ENCODE peak calls at places on chromosomes 1 and 21, in eight cellular contexts. A, X, Q, Z, E, I, V and Y are unnamed samples.

GRCh38 chr21:42068592-42068991 is 2.5 kb upstream of the UMODL1 start:
- DNase-seq in Z (no peak), X (no peak), E (no peak), Q (no peak), I (no peak), V (no peak), A (no peak), Y (no peak)

GRCh38 chr1:188476606-188477005 is 1647.9 kb downstream of the PLA2G4A start:
- DNase-seq in E (no peak), I (no peak), X (peak), V (no peak), A (no peak), Z (no peak), Q (peak), Y (no peak)

GRCh38 chr1:9723926-9724325 is 72.4 kb downstream of the PIK3CD start:
- DNase-seq in A (no peak), E (no peak), Q (no peak), V (no peak), Z (no peak), X (no peak), I (no peak), Y (no peak)

GRCh38 chr1:152884966-152885624 is 7.0 kb downstream of the SMCP start:
- DNase-seq in I (no peak), Q (peak), V (no peak), A (no peak), E (no peak), X (no peak), Z (no peak), Y (peak)

GRCh38 chr1:153791856-153792253 is 16.6 kb downstream of the SLC27A3 start:
- DNase-seq in I (no peak), Q (peak), A (no peak), X (peak), E (no peak), V (no peak), Z (no peak), Y (no peak)

GRCh38 chr1:111251570-111251969 is 24.1 kb downstream of the CHI3L2 start:
- DNase-seq in A (no peak), V (no peak), Z (no peak), I (no peak), Q (no peak), E (no peak), X (no peak), Y (no peak)

GRCh38 chr1:61851849-61852692 is 109.8 kb downstream of the PATJ start:
- DNase-seq in V (peak), Z (no peak), Q (peak), E (peak), X (peak), A (no peak), I (no peak), Y (no peak)

GRCh38 chr1:184827600-184828368 is 73.1 kb upstream of the EDEM3 start:
- DNase-seq in V (no peak), Z (no peak), E (no peak), X (peak), Q (peak), A (no peak), I (no peak), Y (no peak)

GRCh38 chr1:21511579-21512522 is 2.6 kb downstream of the ALPL start:
- DNase-seq in E (peak), V (no peak), I (no peak), Z (no peak), X (peak), A (no peak), Q (peak), Y (peak)

GRCh38 chr1:54144366-54144765 is 8.4 kb downstream of the CDCP2 start:
- DNase-seq in A (no peak), Q (no peak), I (no peak), V (no peak), E (no peak), X (no peak), Z (no peak), Y (no peak)

GRCh38 chr1:223338811-223339746 is 24.9 kb downstream of the SUSD4 start:
- DNase-seq in V (no peak), Q (peak), A (no peak), Z (no peak), X (peak), E (no peak), I (no peak), Y (no peak)

GRCh38 chr21:38796426-38796825 is 9.3 kb upstream of the ETS2 start:
- DNase-seq in E (no peak), Q (peak), Z (no peak), I (no peak), V (no peak), A (no peak), X (peak), Y (no peak)

GRCh38 chr1:203580733-203581132 is 45.9 kb upstream of the ATP2B4 start:
- DNase-seq in V (no peak), Q (no peak), Z (no peak), X (no peak), I (no peak), A (no peak), E (no peak), Y (no peak)

GRCh38 chr1:192066202-192066601 is 92.1 kb upstream of the RGS18 start:
- DNase-seq in Z (no peak), E (no peak), I (no peak), Q (no peak), X (peak), V (no peak), A (no peak), Y (no peak)

GRCh38 chr21:40134731-40135492 is 267.7 kb downstream of the PCP4 start:
- DNase-seq in I (no peak), A (no peak), E (no peak), V (no peak), X (no peak), Q (no peak), Z (no peak), Y (no peak)

GRCh38 chr1:155241069-155241679 is 14.1 kb downstream of the ENTREP3 start:
- DNase-seq in I (peak), Q (peak), X (peak), E (no peak), V (peak), Z (peak), A (no peak), Y (peak)

GRCh38 chr1:25621876-25622275 is 5.3 kb downstream of the MAN1C1 start:
- DNase-seq in Q (no peak), V (no peak), A (no peak), E (no peak), X (no peak), Z (no peak), I (no peak), Y (peak)

GRCh38 chr1:109396971-109397370 is 747 bp downstream of the SORT1 start:
- DNase-seq in Q (no peak), E (no peak), I (no peak), Z (no peak), A (no peak), X (no peak), V (no peak), Y (no peak)

GRCh38 chr1:94951509-94952208 is 24.7 kb upstream of the CNN3 start:
- DNase-seq in Q (no peak), I (no peak), V (no peak), X (no peak), A (no peak), Z (no peak), E (no peak), Y (no peak)

GRCh38 chr1:228397966-228398365 is 8.7 kb downstream of the TRIM11 start:
- DNase-seq in Q (no peak), I (no peak), E (no peak), V (no peak), Z (no peak), X (no peak), A (no peak), Y (peak)

GRCh38 chr1:93349231-93350135 is 3.8 kb downstream of the DR1 start:
- DNase-seq in E (no peak), X (no peak), A (no peak), V (no peak), I (no peak), Q (peak), Z (no peak), Y (no peak)

GRCh38 chr1:43688594-43689000 is 18.7 kb upstream of the ST3GAL3 start:
- DNase-seq in V (no peak), X (peak), Z (no peak), Q (peak), I (no peak), A (no peak), E (no peak), Y (no peak)